ENCODE peak calls at places on chromosomes 4 and X, in nine cellular contexts. O is KG1; M is stimulated activated CD8-positive, alpha-beta memory T cell treated with anti-CD3 and anti-CD28 coated beads, Interleukin-12 subunit alpha, Interleukin-12 subunit beta, amount 100 ng/mL, for 1 hour; W is RWPE1; N is immature natural killer cell; E is endothelial cell; H is GOT3; F is GM19239; I is choroid plexus epithelial cell. S is an unnamed sample.

GRCh38 chr4:153973942-153974341 is 185.1 kb upstream of the SFRP2 start:
- DNase-seq in W (no peak), F (no peak), M (no peak), H (no peak), O (no peak), E (no peak), I (no peak), N (no peak), S (no peak)

GRCh38 chr4:15117270-15117946 is 115.1 kb downstream of the CPEB2 start:
- DNase-seq in H (no peak), W (no peak), I (no peak), F (no peak), M (no peak), O (no peak), N (no peak), E (no peak), S (no peak)

GRCh38 chr4:131644619-131645018 is 1504.5 kb upstream of the PCDH10 start:
- DNase-seq in H (no peak), O (no peak), E (peak; percentile 26), W (peak; percentile 25), F (no peak), M (no peak), N (no peak), I (peak; percentile 77), S (no peak)

GRCh38 chr4:24260922-24261581 is 323.3 kb downstream of the DHX15 start:
- DNase-seq in N (no peak), H (no peak), M (no peak), F (no peak), I (no peak), W (no peak), E (no peak), O (no peak), S (no peak)

GRCh38 chr4:4559596-4559995 is 17.7 kb upstream of the STX18 start:
- DNase-seq in N (no peak), O (no peak), W (no peak), H (no peak), E (no peak), M (no peak), I (peak; percentile 24), F (no peak), S (no peak)

GRCh38 chrX:116379854-116380253 is 56.6 kb upstream of the SLC6A14 start:
- DNase-seq in N (no peak), F (no peak), I (peak; percentile 13), E (no peak), W (peak; percentile 52), O (no peak), H (no peak), M (no peak), S (no peak)

GRCh38 chrX:50697691-50698090 is 116.3 kb downstream of the SHROOM4 start:
- DNase-seq in M (no peak), E (no peak), F (no peak), W (peak; percentile 54), O (no peak), N (no peak), H (no peak), I (peak; percentile 86), S (peak; percentile 67)

GRCh38 chr4:125085-125820 is 952 bp downstream of the ZNF718 start:
- DNase-seq in H (no peak), O (no peak), N (no peak), I (peak; percentile 63), M (no peak), F (no peak), E (peak; percentile 67), W (peak; percentile 25), S (no peak)

GRCh38 chrX:96183843-96184242 is 500.8 kb upstream of the DIAPH2 start:
- DNase-seq in N (no peak), I (peak; percentile 15), W (no peak), M (no peak), F (no peak), O (no peak), E (no peak), H (no peak), S (no peak)

GRCh38 chrX:132924426-132924825 is 34.0 kb downstream of the HS6ST2 start:
- DNase-seq in H (no peak), I (no peak), M (no peak), O (no peak), W (no peak), E (no peak), N (no peak), F (no peak), S (no peak)

GRCh38 chr4:159070742-159071141 is 32.1 kb upstream of the RAPGEF2 start:
- DNase-seq in O (no peak), N (no peak), H (no peak), E (no peak), I (peak; percentile 93), M (no peak), F (no peak), W (no peak), S (peak; percentile 77)

GRCh38 chrX:42715689-42716022 is 62.3 kb downstream of the PPP1R2C start:
- DNase-seq in O (no peak), E (no peak), W (no peak), H (no peak), N (no peak), F (no peak), I (no peak), M (no peak), S (no peak)

GRCh38 chr4:7871356-7871755 is 68.3 kb downstream of the AFAP1 start:
- DNase-seq in N (no peak), H (no peak), F (no peak), I (no peak), M (no peak), W (no peak), O (no peak), E (no peak), S (no peak)

GRCh38 chrX:35800479-35800878 is 2.3 kb downstream of the MAGEB16 start:
- DNase-seq in N (no peak), W (no peak), H (no peak), E (no peak), M (no peak), F (no peak), O (no peak), I (no peak), S (no peak)

GRCh38 chr4:171668403-171668802 is 144.8 kb upstream of the GALNTL6 start:
- DNase-seq in I (no peak), O (no peak), N (no peak), W (no peak), M (no peak), E (no peak), H (no peak), F (no peak), S (no peak)

GRCh38 chrX:72260448-72260847 is 16.6 kb downstream of the RPS4X start:
- DNase-seq in N (no peak), E (no peak), I (no peak), W (no peak), O (no peak), M (no peak), H (no peak), F (no peak), S (no peak)

GRCh38 chr4:136036744-136037143 is 1495.5 kb downstream of the PCDH18 start:
- DNase-seq in E (no peak), F (no peak), O (no peak), N (no peak), M (no peak), I (peak; percentile 94), H (no peak), W (peak; percentile 0), S (peak; percentile 60)

GRCh38 chrX:141832247-141832646 is 5.9 kb upstream of the MAGEC3 start:
- DNase-seq in F (no peak), I (no peak), H (no peak), O (no peak), W (no peak), E (no peak), N (no peak), M (no peak), S (no peak)

GRCh38 chr4:118756429-118756828 is 71.2 kb downstream of the METTL14 start:
- DNase-seq in F (no peak), N (no peak), I (no peak), W (no peak), H (no peak), E (no peak), M (no peak), O (no peak), S (no peak)